ENCODE peak calls at places on chromosomes 13 and 19, in four cellular contexts. X, R, T and H are unnamed samples.
A peak's percentile ranks its signal among the peaks of the same experiment; 100 is the strongest.

GRCh38 chr13:108947551-108948030 is 318.2 kb downstream of the MYO16 start:
- DNase-seq in X (no peak), R (no peak), T (no peak), H (no peak)

GRCh38 chr13:51981355-51981754 is 29.9 kb downstream of the ATP7B start:
- DNase-seq in X (no peak), R (no peak), T (no peak), H (no peak)

GRCh38 chr19:1279782-1280341 is 4.5 kb downstream of the FAM174C start:
- DNase-seq in X (peak; percentile 92), R (peak; percentile 68), T (peak; percentile 71), H (peak; percentile 87)

GRCh38 chr13:74889321-74889720 is 592.6 kb downstream of the TBC1D4 start:
- DNase-seq in X (no peak), R (no peak), T (peak; percentile 91), H (no peak)

GRCh38 chr13:23554000-23554399 is 16.2 kb upstream of the TNFRSF19 start:
- DNase-seq in X (no peak), R (no peak), T (peak; percentile 75), H (no peak)

GRCh38 chr13:42355118-42355840 is 83.3 kb downstream of the AKAP11 start:
- DNase-seq in X (no peak), R (no peak), T (no peak), H (no peak)

GRCh38 chr19:32404213-32404938 is 1.2 kb upstream of the DPY19L3 start:
- DNase-seq in X (peak; percentile 4), R (no peak), T (no peak), H (no peak)

GRCh38 chr13:74168263-74168675 is 34.1 kb upstream of the KLF12 start:
- DNase-seq in X (no peak), R (no peak), T (no peak), H (no peak)

GRCh38 chr19:1657632-1658445 is 5.4 kb upstream of the TCF3 start:
- DNase-seq in X (no peak), R (no peak), T (peak; percentile 22), H (no peak)

GRCh38 chr19:41808663-41809566 is 12.5 kb downstream of the CEACAM3 start:
- DNase-seq in X (no peak), R (peak; percentile 87), T (no peak), H (no peak)

GRCh38 chr19:39492225-39492624 is 6.5 kb upstream of the DLL3 start:
- DNase-seq in X (no peak), R (no peak), T (no peak), H (no peak)

GRCh38 chr19:44306283-44306682 is 1.5 kb upstream of the ZNF235 start:
- DNase-seq in X (no peak), R (no peak), T (no peak), H (no peak)

GRCh38 chr19:5104871-5105351 is 136.0 kb downstream of the KDM4B start:
- DNase-seq in X (no peak), R (no peak), T (no peak), H (no peak)

GRCh38 chr13:40502236-40502635 is 164.2 kb downstream of the FOXO1 start:
- DNase-seq in X (no peak), R (no peak), T (peak; percentile 6), H (no peak)

GRCh38 chr19:45142728-45143115 is 18.1 kb downstream of the NKPD1 start:
- DNase-seq in X (no peak), R (no peak), T (no peak), H (no peak)

GRCh38 chr19:39032164-39032918 is at the start of gene FBXO27:
- DNase-seq in X (peak; percentile 15), R (no peak), T (peak; percentile 23), H (peak; percentile 5)

GRCh38 chr13:62510906-62511655 is 1095.4 kb upstream of the PCDH20 start:
- DNase-seq in X (no peak), R (no peak), T (no peak), H (no peak)

DNA sequence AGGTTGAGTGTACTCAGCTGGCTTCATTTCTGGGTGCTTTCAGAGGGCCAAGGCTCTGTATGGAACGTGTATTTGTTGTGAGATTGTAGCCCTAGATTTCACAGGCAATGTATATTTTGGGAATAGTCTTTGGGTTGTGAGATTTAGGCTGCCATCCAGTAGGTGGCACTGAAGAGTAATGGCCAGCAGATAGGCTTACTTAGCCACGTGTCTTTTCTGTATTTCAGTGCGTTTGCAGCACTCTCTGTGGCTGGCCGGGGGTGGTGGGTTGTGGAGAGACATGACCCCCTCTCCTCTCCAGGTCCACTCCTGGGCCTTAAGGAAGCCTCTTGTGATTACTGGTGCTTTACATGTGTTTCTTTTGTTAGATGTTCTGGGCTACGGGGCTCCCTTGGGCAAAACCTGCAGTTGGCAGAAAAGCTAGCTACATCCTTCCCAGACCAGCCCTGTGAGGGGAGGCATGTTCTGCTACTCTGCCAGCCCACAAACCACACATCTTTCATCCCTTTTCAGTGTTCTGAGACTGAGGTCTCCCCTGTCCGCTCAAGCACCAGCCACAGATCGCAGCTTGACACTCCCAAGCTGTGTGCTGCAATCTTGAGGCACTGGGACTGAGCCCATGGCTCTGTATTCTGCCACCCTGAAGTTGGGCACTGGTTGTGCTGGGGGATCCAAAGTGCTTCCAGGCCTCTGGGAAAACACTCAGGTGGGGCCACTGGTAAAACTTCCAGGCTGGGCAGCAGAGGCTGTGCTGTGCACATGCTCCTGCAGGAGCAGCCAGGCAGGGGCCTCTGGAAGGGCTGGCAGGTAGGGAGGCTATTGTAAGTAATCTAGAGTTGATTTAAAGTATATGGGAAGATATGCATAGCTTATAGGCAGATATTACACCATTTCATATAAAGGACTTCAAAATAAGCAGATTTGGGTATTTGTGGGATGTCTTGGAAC is 1096.8 kb upstream of the PCDH20 start:
- DNase-seq in X (peak; percentile 46), R (no peak), T (peak; percentile 26), H (peak; percentile 12)
- TF ChIP-seq CTCF in X (peak; percentile 66), R (peak; percentile 56), T (peak; percentile 67), H (peak; percentile 70)

DNA sequence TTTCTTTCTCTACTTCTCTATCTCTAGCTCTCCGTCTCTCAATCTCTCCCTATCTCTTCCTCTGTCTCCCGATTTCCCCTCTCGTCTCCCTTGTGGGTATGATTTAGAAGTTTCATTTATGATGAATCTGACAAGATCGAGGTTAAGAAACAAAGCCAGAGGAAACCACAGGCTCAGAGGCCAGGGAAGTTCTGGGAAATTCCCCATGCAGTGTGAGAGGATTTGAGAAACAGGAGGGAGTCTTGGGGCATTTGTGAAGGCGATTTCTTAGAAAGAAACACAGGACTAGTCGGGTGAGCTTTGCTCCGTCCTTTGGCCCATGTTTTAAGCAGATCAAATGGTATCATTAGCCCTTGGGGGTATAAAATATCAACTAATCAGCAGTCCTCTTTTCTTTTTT is 25.7 kb downstream of the TNFSF9 start:
- DNase-seq in X (no peak), R (no peak), T (peak; percentile 36), H (no peak)
- TF ChIP-seq CTCF in X (no peak), R (no peak), T (no peak), H (no peak)

DNA sequence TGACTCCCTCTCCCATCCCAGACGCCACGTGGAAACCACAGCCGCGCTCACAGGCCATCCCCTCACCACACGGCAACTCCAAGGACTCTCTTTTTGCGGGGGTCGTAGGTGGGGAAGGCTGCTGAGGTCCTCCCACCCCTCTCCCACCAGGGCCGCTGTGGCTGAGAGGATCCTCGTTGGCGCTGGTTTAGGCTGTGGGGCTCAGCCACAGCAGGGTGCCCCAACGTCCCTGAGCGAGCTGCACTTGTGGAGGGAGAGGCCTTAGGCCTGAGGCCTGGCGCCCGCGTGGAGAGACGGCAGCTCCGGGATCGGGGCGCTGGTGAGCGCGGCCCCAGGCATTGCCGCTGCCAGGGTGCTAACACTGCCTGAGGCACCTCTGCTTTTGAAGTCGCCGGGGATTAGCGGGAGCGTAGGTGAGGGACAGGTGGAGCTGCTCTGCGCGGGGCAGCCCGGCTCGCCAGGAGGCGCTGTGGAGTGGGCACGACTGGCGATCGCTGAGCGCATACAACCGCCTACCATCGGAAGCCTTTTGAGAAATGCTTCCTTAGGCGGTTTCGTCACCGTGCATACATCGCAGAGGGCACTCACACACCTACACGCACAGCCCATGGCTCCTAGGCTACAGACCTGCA is 9.0 kb downstream of the ZSCAN1 start:
- DNase-seq in X (no peak), R (no peak), T (no peak), H (no peak)
- TF ChIP-seq CTCF in X (no peak), R (no peak), T (no peak), H (no peak)

DNA sequence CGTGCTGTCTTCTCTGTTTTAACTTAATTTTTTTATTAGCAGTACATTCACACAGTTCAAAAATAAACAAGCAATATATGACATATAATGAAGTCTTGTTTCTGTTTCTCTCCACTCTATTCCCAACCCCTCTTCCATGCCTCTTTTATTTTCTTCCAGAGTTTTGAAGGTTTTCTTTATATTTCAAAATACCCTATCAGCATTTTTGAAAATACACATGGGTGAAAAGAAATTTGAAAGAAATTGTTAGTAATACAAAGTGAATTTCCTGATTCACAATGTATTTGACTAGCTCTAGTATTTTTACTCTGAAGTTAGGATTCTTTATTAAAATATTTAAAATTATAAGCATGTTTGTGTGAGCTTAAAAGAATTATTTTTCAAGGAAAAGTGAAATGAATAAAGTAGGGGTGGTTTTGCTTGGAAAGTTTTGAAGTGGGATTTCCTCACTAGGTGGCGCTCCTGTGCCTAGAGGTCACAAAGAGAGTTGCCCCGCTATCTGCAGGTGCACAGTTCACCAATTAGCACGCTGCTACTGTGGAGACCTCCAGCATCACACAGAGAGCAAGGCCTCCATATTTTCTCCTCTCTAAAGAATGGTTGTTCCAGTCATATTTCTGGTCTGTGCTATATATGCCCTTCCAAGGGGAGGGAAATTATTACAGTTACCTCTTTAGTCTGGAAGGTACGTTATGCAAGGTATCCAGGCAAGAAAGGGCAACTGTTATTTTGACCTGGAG is 37.6 kb downstream of the SOX21 start:
- DNase-seq in X (peak; percentile 71), R (peak; percentile 6), T (peak; percentile 57), H (peak; percentile 72)
- TF ChIP-seq CTCF in X (peak; percentile 74), R (peak; percentile 41), T (peak; percentile 79), H (peak; percentile 83)

GRCh38 chr19:18998276-18998675 is 35.0 kb downstream of the SUGP2 start:
- DNase-seq in X (no peak), R (no peak), T (no peak), H (no peak)

GRCh38 chr19:18999896-19000620 is 33.3 kb downstream of the SUGP2 start:
- DNase-seq in X (peak; percentile 23), R (no peak), T (no peak), H (no peak)

GRCh38 chr19:18996796-18997394 is 36.4 kb downstream of the SUGP2 start:
- DNase-seq in X (no peak), R (no peak), T (no peak), H (no peak)

GRCh38 chr19:18996351-18996750 is 37.0 kb downstream of the SUGP2 start:
- DNase-seq in X (no peak), R (no peak), T (no peak), H (no peak)

GRCh38 chr19:18999016-18999758 is 34.1 kb downstream of the SUGP2 start:
- DNase-seq in X (no peak), R (no peak), T (peak; percentile 8), H (no peak)
- TF ChIP-seq CTCF in X (no peak), R (no peak), T (no peak), H (no peak)

DNA sequence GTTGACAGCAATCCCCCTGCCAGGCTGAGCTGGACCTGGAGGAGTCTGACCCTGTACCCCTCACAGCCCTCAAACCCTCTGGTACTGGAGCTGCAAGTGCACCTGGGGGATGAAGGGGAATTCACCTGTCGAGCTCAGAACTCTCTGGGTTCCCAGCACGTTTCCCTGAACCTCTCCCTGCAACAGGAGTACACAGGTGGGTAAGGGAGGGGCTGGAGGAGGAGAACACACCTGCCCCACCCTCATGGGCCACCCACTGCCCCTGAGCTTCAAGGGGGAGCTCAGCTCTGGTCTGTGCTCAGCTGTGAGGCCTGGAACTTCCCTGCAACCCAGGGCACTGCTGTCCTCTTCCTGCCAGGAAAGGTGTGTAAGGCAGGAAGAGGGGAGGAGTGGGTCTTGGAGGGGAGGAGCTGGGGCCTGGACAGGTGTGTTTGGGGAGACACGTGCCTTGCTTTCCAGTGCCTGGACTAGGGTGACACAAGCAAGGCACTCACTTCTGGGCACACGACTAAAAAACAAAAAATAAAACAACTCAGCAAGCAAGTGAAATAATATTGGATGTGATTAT is 3.9 kb downstream of the SIGLEC7 start:
- DNase-seq in X (no peak), R (no peak), T (no peak), H (no peak)
- TF ChIP-seq CTCF in X (no peak), R (no peak), T (no peak), H (no peak)